ENCODE peak calls at places on chromosomes 13 and 19, in ten cellular contexts. E is progenitor cell of endocrine pancreas, G is H9, O is WTC11, Y is pancreas, V is tibial artery, J is thoracic aorta, N is omental fat pad, D is astrocyte of the cerebellum, Q is GM10248. M is an unnamed sample.

GRCh38 chr13:112525306-112525945 is 62.5 kb downstream of the TUBGCP3 start:
- DNase-seq in Y (no peak), Q (no peak), O (no peak), E (no peak), V (no peak), G (no peak), N (no peak), J (no peak), D (no peak), M (no peak)

GRCh38 chr13:71242191-71242590 is 624.8 kb downstream of the DACH1 start:
- DNase-seq in N (no peak), D (peak; percentile 39), E (no peak), Q (no peak), G (no peak), Y (no peak), J (no peak), O (no peak), V (no peak), M (no peak)

GRCh38 chr13:112071011-112071901 is 4.3 kb downstream of the SOX1 start:
- DNase-seq in J (no peak), O (no peak), Y (no peak), G (no peak), Q (no peak), E (no peak), D (no peak), V (no peak), N (no peak), M (no peak)

GRCh38 chr19:6610934-6611370 is 20.0 kb upstream of the CD70 start:
- DNase-seq in O (no peak), J (no peak), Y (no peak), Q (no peak), E (no peak), D (peak; percentile 95), G (no peak), V (no peak), N (no peak), M (no peak)

GRCh38 chr19:12098040-12098439 is 33.5 kb downstream of the ZNF844 start:
- DNase-seq in N (no peak), D (no peak), Y (no peak), E (no peak), G (no peak), J (no peak), V (no peak), Q (no peak), O (no peak), M (no peak)

GRCh38 chr13:80340643-80341097 is 256 bp downstream of the SPRY2 start:
- DNase-seq in G (no peak), D (no peak), E (no peak), N (no peak), O (no peak), J (no peak), Y (peak; percentile 32), Q (peak; percentile 28), V (peak; percentile 70), M (peak; percentile 27)

GRCh38 chr19:1513492-1514294 is 874 bp upstream of the ADAMTSL5 start:
- DNase-seq in G (peak; percentile 56), O (peak; percentile 74), V (no peak), J (no peak), Y (no peak), N (no peak), E (no peak), Q (peak; percentile 80), D (no peak), M (peak; percentile 51)

GRCh38 chr13:102440259-102440936 is 38.5 kb upstream of the FGF14 start:
- DNase-seq in G (no peak), Y (peak; percentile 25), D (no peak), O (no peak), Q (peak; percentile 25), V (no peak), E (no peak), J (no peak), N (no peak), M (no peak)

GRCh38 chr13:20249913-20250312 is 17.8 kb upstream of the GJB6 start:
- DNase-seq in V (no peak), G (no peak), O (no peak), J (no peak), Q (no peak), N (no peak), E (no peak), D (no peak), Y (no peak), M (no peak)

DNA sequence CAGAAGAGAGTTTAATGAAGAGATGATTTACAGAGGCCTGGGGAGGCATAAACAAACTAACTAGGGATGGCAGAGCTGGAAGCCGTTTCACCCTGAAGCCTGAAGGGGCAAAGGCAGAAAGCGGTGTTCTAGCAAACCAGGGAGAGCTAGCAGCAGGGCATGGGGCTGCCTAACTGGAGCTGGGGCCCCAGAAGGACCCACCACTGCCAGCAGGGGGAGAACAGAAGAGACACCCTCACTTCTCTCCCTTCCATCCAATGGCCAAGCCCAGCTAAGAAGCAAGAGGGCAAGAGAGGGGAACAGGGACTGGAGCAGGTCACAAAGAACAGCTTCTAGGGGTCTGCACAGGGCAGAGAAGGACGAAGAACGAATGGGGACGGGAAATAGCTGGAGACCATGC is 195.5 kb downstream of the KATNAL1 start:
- DNase-seq in G (peak; percentile 54), N (no peak), O (peak; percentile 31), V (no peak), J (no peak), D (no peak), Y (no peak), E (no peak), Q (peak; percentile 41), M (no peak)
- TF ChIP-seq CTCF in G (peak; percentile 55), N (no peak), O (peak; percentile 15), V (no peak), J (no peak), D (peak; percentile 33), Y (no peak), E (peak; percentile 31), Q (no peak), M (no peak)

GRCh38 chr13:99646866-99647592 is 145.8 kb downstream of the TM9SF2 start:
- DNase-seq in G (no peak), Q (no peak), N (no peak), J (no peak), E (no peak), V (no peak), D (no peak), Y (no peak), O (no peak), M (no peak)

GRCh38 chr13:99650410-99650809 is 149.1 kb downstream of the TM9SF2 start:
- DNase-seq in G (no peak), O (no peak), E (no peak), J (no peak), N (no peak), Q (no peak), V (no peak), Y (no peak), D (no peak), M (no peak)

GRCh38 chr13:99648266-99648665 is 147.0 kb downstream of the TM9SF2 start:
- DNase-seq in J (no peak), D (no peak), Y (no peak), Q (no peak), V (no peak), E (no peak), N (no peak), G (no peak), O (no peak), M (no peak)

GRCh38 chr13:99647593-99647980 is 146.3 kb downstream of the TM9SF2 start:
- DNase-seq in V (no peak), Y (no peak), D (no peak), O (no peak), G (no peak), E (no peak), Q (no peak), J (no peak), N (no peak), M (no peak)

DNA sequence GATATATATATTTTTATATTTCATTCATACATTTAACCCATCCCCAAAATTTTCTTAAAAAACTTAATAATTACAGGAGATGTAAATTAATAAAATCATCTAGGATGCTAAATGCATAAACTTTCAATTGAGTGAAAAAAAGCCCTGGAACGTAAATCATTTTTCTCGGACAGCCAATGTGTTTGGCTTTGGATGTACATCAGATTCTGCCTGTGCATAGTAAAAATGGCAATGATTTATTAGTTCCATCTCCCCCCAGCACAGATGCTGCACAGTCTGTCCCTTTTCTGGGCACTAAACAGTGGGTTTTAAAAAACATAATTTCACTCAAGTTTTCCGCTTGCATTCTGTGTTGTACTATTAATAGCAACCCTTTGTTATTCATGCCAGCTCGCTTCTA is 147.6 kb downstream of the TM9SF2 start:
- DNase-seq in N (no peak), E (no peak), J (no peak), Q (no peak), O (no peak), Y (no peak), D (no peak), G (no peak), V (no peak), M (no peak)
- TF ChIP-seq CTCF in N (no peak), E (no peak), J (no peak), Q (no peak), O (no peak), Y (no peak), D (no peak), G (no peak), V (no peak), M (no peak)

DNA sequence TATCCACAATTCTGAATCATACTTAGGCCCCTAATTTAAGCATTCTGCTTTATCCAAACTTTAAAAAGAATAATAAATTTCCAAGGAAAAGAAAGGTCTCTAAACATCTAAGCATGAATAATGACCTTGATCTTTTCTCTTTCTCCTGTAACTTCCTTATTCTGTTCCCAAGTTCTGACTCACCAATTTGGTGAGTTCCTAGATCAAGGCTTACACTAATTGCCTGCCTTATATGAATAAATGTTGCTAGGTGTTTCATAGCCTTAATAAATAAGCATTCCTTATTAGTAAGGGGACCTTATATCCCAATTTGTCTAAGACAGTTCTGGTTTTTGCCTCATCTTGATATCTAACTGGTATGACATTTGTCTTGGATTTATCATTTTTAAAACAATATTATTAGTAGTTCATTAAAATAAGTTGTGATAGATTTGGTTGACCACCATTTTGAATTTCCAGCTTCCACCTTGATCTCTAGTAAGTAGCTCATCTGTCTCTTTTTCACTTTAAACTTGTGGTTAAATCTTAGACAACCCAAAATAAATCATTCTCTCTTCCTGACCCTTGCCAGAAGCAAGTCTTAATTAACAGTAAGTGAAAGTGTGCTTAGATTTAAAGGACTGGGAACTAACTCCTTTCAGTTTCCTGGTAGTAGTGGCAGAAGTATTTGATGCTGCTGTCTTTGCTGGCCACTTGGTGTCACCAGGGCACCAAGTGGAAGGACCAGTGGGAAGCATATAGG is 121.2 kb upstream of the MLNR start:
- DNase-seq in Y (no peak), E (no peak), N (no peak), J (no peak), O (no peak), D (no peak), Q (no peak), G (no peak), V (no peak), M (no peak)
- TF ChIP-seq CTCF in Y (no peak), E (peak; percentile 50), N (no peak), J (no peak), O (no peak), D (peak; percentile 41), Q (peak; percentile 53), G (peak; percentile 65), V (peak; percentile 22), M (no peak)

GRCh38 chr13:30545320-30545719 is 72.4 kb upstream of the USPL1 start:
- DNase-seq in Y (no peak), E (no peak), Q (no peak), O (no peak), G (no peak), J (no peak), V (no peak), D (no peak), N (no peak), M (no peak)

GRCh38 chr13:30552567-30552966 is 65.2 kb upstream of the USPL1 start:
- DNase-seq in Y (no peak), J (no peak), E (no peak), Q (no peak), N (no peak), G (no peak), V (no peak), D (no peak), O (no peak), M (no peak)

GRCh38 chr13:30551194-30551593 is 66.5 kb upstream of the USPL1 start:
- DNase-seq in G (no peak), D (no peak), J (no peak), Q (peak; percentile 45), Y (no peak), E (no peak), V (no peak), O (no peak), N (no peak), M (no peak)
- TF ChIP-seq CTCF in G (peak; percentile 65), D (peak; percentile 26), J (no peak), Q (peak; percentile 23), Y (peak; percentile 26), E (peak; percentile 22), V (no peak), O (no peak), N (no peak), M (no peak)

M was measured in activated B cell treated with CpG ODN at 0.5 μM for 24 hours.